ENCODE peak calls at places on chromosomes 6 and 20, in five cellular contexts. S is left lung, U is PC-3, B is upper lobe of left lung, Y is Panc1. X is an unnamed sample.

GRCh38 chr20:35030136-35030535 is 62.5 kb downstream of the TRPC4AP start:
- ATAC-seq in S (no peak), U (no peak), B (no peak), Y (no peak), X (no peak)

GRCh38 chr6:17741507-17741906 is 34.8 kb upstream of the NUP153 start:
- ATAC-seq in S (no peak), U (no peak), B (peak; percentile 44), Y (peak; percentile 40), X (no peak)

GRCh38 chr6:31614075-31614619 is 887 bp upstream of the AIF1 start:
- ATAC-seq in S (peak; percentile 68), U (peak; percentile 15), B (peak; percentile 72), Y (no peak), X (no peak)

GRCh38 chr20:41631826-41632225 is 13.6 kb upstream of the CHD6 start:
- ATAC-seq in S (peak; percentile 52), U (no peak), B (peak; percentile 73), Y (no peak), X (no peak)

GRCh38 chr6:16762265-16762546 is 946 bp upstream of the ATXN1 start:
- ATAC-seq in S (peak; percentile 1), U (peak; percentile 0), B (peak; percentile 0), Y (peak; percentile 1), X (no peak)

GRCh38 chr20:45032276-45032675 is 66.0 kb downstream of the STK4 start:
- ATAC-seq in S (no peak), U (no peak), B (no peak), Y (no peak), X (no peak)

GRCh38 chr6:163711615-163712568 is 297.4 kb downstream of the QKI start:
- ATAC-seq in S (peak; percentile 69), U (no peak), B (peak; percentile 90), Y (no peak), X (peak; percentile 84)

GRCh38 chr6:156378853-156379252 is 398.3 kb upstream of the ARID1B start:
- ATAC-seq in S (no peak), U (no peak), B (no peak), Y (no peak), X (no peak)

GRCh38 chr6:44201200-44201599 is 15.5 kb upstream of the MYMX start:
- ATAC-seq in S (peak; percentile 19), U (no peak), B (no peak), Y (no peak), X (no peak)
- H3K27ac ChIP-seq in S (no peak overlapping the region), U (no peak overlapping the region), B (no peak overlapping the region), Y (no peak overlapping the region), X (no peak overlapping the region)

DNA sequence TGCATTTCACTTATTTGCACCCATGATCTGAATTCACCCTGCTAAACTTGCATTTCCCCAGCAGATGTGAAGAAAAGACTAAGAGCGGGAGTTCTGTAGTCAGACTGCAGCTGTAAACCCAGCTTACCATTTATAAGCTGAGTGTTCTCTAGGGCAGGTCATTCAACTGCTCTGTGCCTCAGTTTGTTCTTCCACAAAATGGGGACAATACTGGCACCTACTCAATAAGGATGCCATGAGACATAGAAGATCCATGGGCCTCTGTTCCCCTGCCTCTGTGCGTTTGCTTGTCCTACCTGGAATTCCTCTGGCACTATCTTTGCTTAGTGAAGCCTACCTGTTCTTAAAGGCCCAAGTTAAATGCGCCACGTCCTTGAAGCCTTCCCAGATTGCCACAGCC is 12.2 kb upstream of the MDFI start:
- ATAC-seq in S (no peak), U (no peak), B (no peak), Y (no peak), X (no peak)
- H3K27ac ChIP-seq in S (no peak overlapping the region), U (no peak overlapping the region), B (no peak overlapping the region), Y (no peak overlapping the region), X (no peak overlapping the region)

DNA sequence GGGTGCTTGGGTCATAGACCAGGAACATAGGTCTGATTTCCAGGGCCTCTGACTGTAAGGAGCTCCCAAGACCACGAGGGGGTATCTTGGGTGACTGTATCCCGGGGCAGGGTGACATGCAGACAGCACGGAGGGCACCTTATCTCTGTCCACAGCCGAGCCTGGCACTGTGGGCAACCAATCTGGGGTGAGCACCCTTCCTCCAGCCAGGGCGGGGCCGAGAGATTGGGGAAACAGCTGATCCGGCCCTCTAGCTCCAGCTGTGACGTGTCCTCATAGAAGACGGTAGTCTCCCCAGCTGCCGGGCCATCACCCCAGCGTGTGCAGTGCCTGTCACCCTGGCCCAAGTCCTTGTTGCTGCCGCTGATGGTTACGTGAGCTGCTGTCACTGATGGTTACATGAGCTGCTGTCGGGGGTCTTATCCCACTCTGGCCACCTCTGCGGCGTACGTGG is 139.6 kb upstream of the RNF24 start:
- ATAC-seq in S (peak; percentile 59), U (no peak), B (peak; percentile 60), Y (peak; percentile 76), X (no peak)
- H3K27ac ChIP-seq in S (no peak overlapping the region), U (no peak overlapping the region), B (no peak overlapping the region), Y (no peak overlapping the region), X (no peak overlapping the region)

DNA sequence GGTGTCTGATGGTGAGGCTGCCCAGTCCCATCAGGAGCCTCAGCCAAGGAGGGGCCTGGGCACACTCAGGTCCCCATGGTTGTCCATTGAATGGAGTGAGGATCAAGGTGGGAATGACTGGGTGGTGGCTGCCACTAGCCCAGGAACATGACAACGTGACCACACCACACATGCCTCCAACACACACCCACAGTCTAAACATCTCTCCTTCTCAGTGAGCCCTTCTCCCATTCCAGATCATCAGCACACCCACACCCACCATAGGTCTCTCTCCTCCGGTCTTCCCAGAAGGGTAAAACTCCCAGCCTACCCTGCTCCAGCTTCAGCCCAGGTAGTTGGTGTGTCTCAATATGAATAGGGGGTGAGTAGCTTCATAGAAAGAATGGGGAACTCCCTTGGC is 5.5 kb downstream of the TCF21 start:
- ATAC-seq in S (no peak), U (no peak), B (no peak), Y (no peak), X (no peak)
- H3K27ac ChIP-seq in S (peak overlapping the region; percentile 61), U (no peak overlapping the region), B (peak overlapping the region; percentile 75), Y (no peak overlapping the region), X (no peak overlapping the region)

DNA sequence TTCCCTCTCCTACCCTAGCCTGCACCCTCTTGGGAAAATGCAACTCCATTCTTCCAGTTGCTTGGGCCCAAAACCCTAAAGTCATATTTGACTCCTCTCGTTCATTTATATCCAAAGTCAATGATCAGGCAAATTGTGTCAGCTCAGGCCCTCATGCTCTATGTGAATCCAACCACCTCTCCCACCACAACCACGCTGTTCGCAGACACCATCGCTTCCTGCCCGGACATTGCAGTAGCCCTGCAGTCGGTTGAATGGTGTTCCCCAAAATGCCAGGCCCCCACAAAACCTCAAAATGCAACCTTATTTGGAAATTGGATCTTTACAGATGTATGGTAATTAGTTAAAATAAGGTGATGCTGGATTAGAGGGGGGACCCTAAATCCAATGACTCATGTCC is 98.3 kb downstream of the PREX1 start:
- ATAC-seq in S (no peak), U (no peak), B (no peak), Y (no peak), X (no peak)
- H3K27ac ChIP-seq in S (no peak overlapping the region), U (no peak overlapping the region), B (no peak overlapping the region), Y (no peak overlapping the region), X (no peak overlapping the region)

GRCh38 chr6:158644227-158645063 is at the start of gene DYNLT1:
- ATAC-seq in S (peak; percentile 93), U (peak; percentile 63), B (peak; percentile 96), Y (peak; percentile 96), X (peak; percentile 96)

GRCh38 chr6:158645064-158646022 is 800 bp upstream of the DYNLT1 start:
- ATAC-seq in S (no peak), U (no peak), B (no peak), Y (no peak), X (no peak)

GRCh38 chr6:158642097-158642601 is 2.4 kb downstream of the DYNLT1 start:
- ATAC-seq in S (peak; percentile 8), U (peak; percentile 55), B (no peak), Y (no peak), X (no peak)

GRCh38 chr6:158640519-158640918 is 4.0 kb downstream of the DYNLT1 start:
- ATAC-seq in S (no peak), U (no peak), B (no peak), Y (no peak), X (no peak)

DNA sequence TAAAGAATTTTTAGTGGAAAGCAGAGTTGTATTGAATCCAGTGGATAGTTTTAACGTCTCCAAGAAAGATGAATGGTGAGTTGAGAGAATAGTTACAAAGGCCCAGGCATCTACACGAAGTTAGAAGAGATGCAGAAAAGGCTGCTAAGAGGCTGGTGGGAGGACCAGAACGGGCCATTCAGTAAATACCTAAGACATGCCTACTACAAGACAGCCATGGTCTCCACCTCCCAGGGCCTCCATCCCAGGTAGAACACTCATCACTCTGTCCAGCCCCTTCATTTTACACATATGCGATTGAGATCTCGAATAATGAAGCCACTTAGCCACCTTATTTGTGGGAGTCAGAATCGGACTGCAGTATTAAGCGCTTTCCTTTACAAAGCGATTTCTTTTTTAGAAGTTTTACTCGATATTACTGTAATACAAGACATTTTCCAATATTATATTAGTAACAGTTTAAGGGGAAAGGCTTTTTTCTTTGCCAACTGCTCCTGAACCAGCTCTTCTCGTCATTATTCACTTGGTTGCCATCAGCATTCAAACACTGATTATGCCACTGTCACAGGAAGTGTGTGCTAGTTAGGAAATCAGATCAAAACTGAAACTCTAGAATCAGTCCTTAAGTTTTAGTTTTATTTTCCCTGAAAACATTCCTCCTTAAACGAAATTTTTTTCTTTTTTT is 1.6 kb downstream of the DYNLT1 start:
- ATAC-seq in S (no peak), U (no peak), B (no peak), Y (no peak), X (no peak)
- H3K27ac ChIP-seq in S (peak overlapping the region; percentile 90), U (peak overlapping the region; percentile 93), B (peak overlapping the region; percentile 99), Y (peak overlapping the region; percentile 85), X (peak overlapping the region; percentile 92)

GRCh38 chr6:79570129-79570801 is 33.0 kb upstream of the LCA5 start:
- ATAC-seq in S (peak; percentile 86), U (peak; percentile 86), B (peak; percentile 62), Y (peak; percentile 79), X (no peak)
- H3K27ac ChIP-seq in S (peak overlapping the region; percentile 8), U (peak overlapping the region; percentile 28), B (no peak overlapping the region), Y (peak overlapping the region; percentile 84), X (no peak overlapping the region)